ENCODE peak calls at places on chromosomes 13 and 19, in four cellular contexts. K is mesendoderm, H is GM04504, W is KG1. G is an unnamed sample.

GRCh38 chr19:2455481-2456300 is 1.1 kb downstream of the LMNB2 start:
- DNase-seq in K (no peak), H (no peak), W (peak), G (no peak)

GRCh38 chr13:31722684-31723083 is 16.6 kb upstream of the RXFP2 start:
- DNase-seq in K (no peak), H (no peak), W (no peak), G (no peak)

GRCh38 chr19:31882709-31883108 is 462.7 kb upstream of the ZNF507 start:
- DNase-seq in K (no peak), H (no peak), W (no peak), G (no peak)

GRCh38 chr19:12166596-12166995 is 3.7 kb downstream of the ZNF136 start:
- DNase-seq in K (no peak), H (no peak), W (no peak), G (no peak)

GRCh38 chr19:47209323-47210179 is 21.4 kb downstream of the BBC3 start:
- DNase-seq in K (no peak), H (no peak), W (no peak), G (no peak)

GRCh38 chr19:2041686-2042484 is 9.2 kb downstream of the MKNK2 start:
- DNase-seq in K (peak), H (no peak), W (peak), G (peak)

GRCh38 chr19:52967772-52968171 is 5.1 kb upstream of the ZNF816 start:
- DNase-seq in K (no peak), H (no peak), W (no peak), G (no peak)

GRCh38 chr13:42420304-42420703 is 148.4 kb downstream of the AKAP11 start:
- DNase-seq in K (no peak), H (no peak), W (no peak), G (no peak)

GRCh38 chr19:54469496-54469934 is 3.6 kb downstream of the CDC42EP5 start:
- DNase-seq in K (no peak), H (no peak), W (no peak), G (no peak)

GRCh38 chr19:41887711-41888382 is 4.9 kb downstream of the ARHGEF1 start:
- DNase-seq in K (peak), H (no peak), W (no peak), G (no peak)

GRCh38 chr19:1251503-1252220 is 3.3 kb downstream of the MIDN start:
- DNase-seq in K (peak), H (no peak), W (peak), G (no peak)

GRCh38 chr19:814108-815078 is 7.4 kb downstream of the PLPPR3 start:
- DNase-seq in K (no peak), H (no peak), W (no peak), G (no peak)

GRCh38 chr19:44806271-44806670 is 2.6 kb upstream of the BCAM start:
- DNase-seq in K (no peak), H (no peak), W (no peak), G (no peak)

GRCh38 chr19:49113762-49114629 is at the start of gene LIN7B:
- DNase-seq in K (peak), H (no peak), W (peak), G (peak)

GRCh38 chr19:43532962-43533545 is at the start of gene ZNF575:
- DNase-seq in K (peak), H (peak), W (peak), G (peak)

GRCh38 chr13:99806671-99807070 is 164.9 kb downstream of the ZIC5 start:
- DNase-seq in K (no peak), H (no peak), W (no peak), G (no peak)

GRCh38 chr19:21383980-21384582 is 12.9 kb upstream of the ZNF493 start:
- DNase-seq in K (no peak), H (no peak), W (no peak), G (no peak)

GRCh38 chr13:73369095-73369494 is 310.3 kb downstream of the KLF5 start:
- DNase-seq in K (no peak), H (no peak), W (no peak), G (no peak)

GRCh38 chr19:10288662-10289166 is 1.0 kb upstream of the ICAM5 start:
- DNase-seq in K (peak), H (no peak), W (no peak), G (no peak)

GRCh38 chr13:99040536-99041141 is 62.8 kb upstream of the DOCK9 start:
- DNase-seq in K (no peak), H (no peak), W (no peak), G (no peak)

GRCh38 chr13:102597029-102598015 is 536 bp downstream of the TPP2 start:
- DNase-seq in K (peak), H (no peak), W (peak), G (peak)

GRCh38 chr19:43934055-43934984 is 762 bp downstream of the ZNF45 start:
- DNase-seq in K (peak), H (no peak), W (no peak), G (no peak)

GRCh38 chr19:58330458-58330857 is 3.7 kb downstream of the ZSCAN22 start:
- DNase-seq in K (peak), H (peak), W (no peak), G (peak)

GRCh38 chr19:51691122-51692064 is 1.7 kb upstream of the SPACA6 start:
- DNase-seq in K (peak), H (no peak), W (no peak), G (no peak)

GRCh38 chr19:31506102-31506501 is 156.9 kb upstream of the TSHZ3 start:
- DNase-seq in K (no peak), H (no peak), W (no peak), G (no peak)

GRCh38 chr19:1907563-1908363 is 2.6 kb downstream of the ADAT3 start:
- DNase-seq in K (no peak), H (no peak), W (no peak), G (no peak)

G was measured in brain microvascular endothelial cell.